ENCODE peak calls at places on chromosomes 4 and X, in eight cellular contexts. X is suprapubic skin, V is sigmoid colon, U is HepG2, W is upper lobe of left lung, E is stomach, S is GM12878, I is SK-N-SH. O is an unnamed sample.
A peak's percentile ranks its signal among the peaks of the same experiment; 100 is the strongest.

GRCh38 chr4:66949424-66949823 is 595.9 kb downstream of the CENPC start:
- DNase-seq in X (no peak), V (no peak), U (no peak), W (no peak), E (no peak), S (no peak), I (no peak), O (no peak)

GRCh38 chrX:66638591-66639500 is at the start of gene EDA2R:
- DNase-seq in X (no peak), V (no peak), U (peak; percentile 85), W (peak; percentile 41), E (no peak), S (peak; percentile 60), I (peak; percentile 66), O (peak; percentile 13)

GRCh38 chr4:176270669-176271068 is 1.6 kb upstream of the ASB5 start:
- DNase-seq in X (no peak), V (peak; percentile 78), U (peak; percentile 20), W (no peak), E (no peak), S (no peak), I (no peak), O (no peak)

GRCh38 chr4:183541081-183542045 is 36.5 kb downstream of the ING2 start:
- DNase-seq in X (no peak), V (no peak), U (no peak), W (no peak), E (no peak), S (no peak), I (no peak), O (no peak)

GRCh38 chr4:74114234-74114633 is 15.2 kb upstream of the CXCL2 start:
- DNase-seq in X (no peak), V (no peak), U (no peak), W (no peak), E (no peak), S (no peak), I (no peak), O (no peak)

GRCh38 chrX:150897371-150898319 is 823 bp downstream of the CD99L2 start:
- DNase-seq in X (no peak), V (no peak), U (no peak), W (peak; percentile 46), E (peak; percentile 37), S (no peak), I (peak; percentile 34), O (peak; percentile 35)

GRCh38 chrX:141903400-141904155 is at the start of gene MAGEC1:
- DNase-seq in X (no peak), V (no peak), U (no peak), W (no peak), E (no peak), S (no peak), I (peak; percentile 12), O (no peak)

GRCh38 chr4:150518559-150518958 is 63.4 kb upstream of the MAB21L2 start:
- DNase-seq in X (no peak), V (no peak), U (no peak), W (no peak), E (no peak), S (no peak), I (no peak), O (no peak)

GRCh38 chr4:110629780-110630500 is 7.1 kb upstream of the PITX2 start:
- DNase-seq in X (no peak), V (no peak), U (no peak), W (no peak), E (no peak), S (no peak), I (no peak), O (no peak)

GRCh38 chr4:123163501-123163900 is 233.1 kb upstream of the SPRY1 start:
- DNase-seq in X (no peak), V (no peak), U (no peak), W (no peak), E (no peak), S (no peak), I (no peak), O (no peak)

GRCh38 chrX:3191186-3191585 is 149.9 kb downstream of the ARSF start:
- DNase-seq in X (no peak), V (no peak), U (no peak), W (no peak), E (no peak), S (no peak), I (no peak), O (no peak)

GRCh38 chr4:139007640-139008039 is 7.9 kb upstream of the NOCT start:
- DNase-seq in X (no peak), V (peak; percentile 11), U (no peak), W (no peak), E (no peak), S (no peak), I (no peak), O (no peak)

GRCh38 chr4:44760142-44760898 is 34.0 kb upstream of the GNPDA2 start:
- DNase-seq in X (no peak), V (no peak), U (peak; percentile 7), W (no peak), E (no peak), S (no peak), I (peak; percentile 15), O (no peak)

GRCh38 chr4:82780398-82781231 is 18.0 kb downstream of the SCD5 start:
- DNase-seq in X (peak; percentile 74), V (peak; percentile 87), U (peak; percentile 57), W (peak; percentile 56), E (peak; percentile 85), S (no peak), I (peak; percentile 69), O (peak; percentile 72)

GRCh38 chrX:110167952-110168451 is 149.9 kb downstream of the AMMECR1 start:
- DNase-seq in X (no peak), V (no peak), U (no peak), W (no peak), E (no peak), S (no peak), I (peak; percentile 43), O (peak; percentile 22)

GRCh38 chr4:41930139-41930831 is 4.9 kb upstream of the TMEM33 start:
- DNase-seq in X (no peak), V (no peak), U (peak; percentile 8), W (no peak), E (no peak), S (no peak), I (no peak), O (no peak)

GRCh38 chrX:147894332-147894870 is 17.3 kb upstream of the FMR1 start:
- DNase-seq in X (no peak), V (no peak), U (no peak), W (no peak), E (no peak), S (no peak), I (no peak), O (no peak)

GRCh38 chrX:107880054-107880610 is 54.5 kb downstream of the MID2 start:
- DNase-seq in X (no peak), V (no peak), U (no peak), W (no peak), E (no peak), S (no peak), I (no peak), O (no peak)

GRCh38 chrX:63918611-63919010 is 133.6 kb upstream of the ARHGEF9 start:
- DNase-seq in X (no peak), V (no peak), U (no peak), W (no peak), E (no peak), S (no peak), I (no peak), O (no peak)

GRCh38 chrX:103378990-103379389 is 2.7 kb downstream of the BEX3 start:
- DNase-seq in X (no peak), V (no peak), U (no peak), W (no peak), E (no peak), S (no peak), I (no peak), O (no peak)
- TF ChIP-seq POLR2AphosphoS5 in X (no peak), V (no peak), U (no peak), W (no peak), E (no peak), S (no peak), I (no peak), O (no peak)

DNA sequence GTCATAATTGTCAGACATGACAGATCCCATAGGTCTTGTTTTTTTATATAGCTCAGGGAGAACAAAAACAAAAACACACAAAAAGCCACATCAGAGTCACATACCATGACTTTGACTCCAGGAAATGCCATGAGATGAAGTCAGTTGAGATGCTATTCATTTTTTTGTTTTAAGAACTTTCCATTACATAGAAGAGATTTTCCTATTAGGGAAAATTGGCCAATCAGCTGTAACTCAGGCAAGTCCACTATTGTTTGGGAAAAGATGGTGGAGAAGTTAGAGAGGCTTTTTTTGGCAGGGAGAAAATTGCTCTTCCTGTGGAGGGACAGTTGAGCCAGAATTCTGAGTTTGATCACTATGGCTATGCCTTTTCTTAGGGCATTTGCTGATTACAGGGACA is 72.6 kb downstream of the SMARCA5 start:
- DNase-seq in X (no peak), V (no peak), U (no peak), W (no peak), E (no peak), S (no peak), I (no peak), O (no peak)
- TF ChIP-seq EP300 in X (no peak), V (no peak), U (no peak), W (no peak), E (no peak), S (no peak), I (no peak), O (no peak)

DNA sequence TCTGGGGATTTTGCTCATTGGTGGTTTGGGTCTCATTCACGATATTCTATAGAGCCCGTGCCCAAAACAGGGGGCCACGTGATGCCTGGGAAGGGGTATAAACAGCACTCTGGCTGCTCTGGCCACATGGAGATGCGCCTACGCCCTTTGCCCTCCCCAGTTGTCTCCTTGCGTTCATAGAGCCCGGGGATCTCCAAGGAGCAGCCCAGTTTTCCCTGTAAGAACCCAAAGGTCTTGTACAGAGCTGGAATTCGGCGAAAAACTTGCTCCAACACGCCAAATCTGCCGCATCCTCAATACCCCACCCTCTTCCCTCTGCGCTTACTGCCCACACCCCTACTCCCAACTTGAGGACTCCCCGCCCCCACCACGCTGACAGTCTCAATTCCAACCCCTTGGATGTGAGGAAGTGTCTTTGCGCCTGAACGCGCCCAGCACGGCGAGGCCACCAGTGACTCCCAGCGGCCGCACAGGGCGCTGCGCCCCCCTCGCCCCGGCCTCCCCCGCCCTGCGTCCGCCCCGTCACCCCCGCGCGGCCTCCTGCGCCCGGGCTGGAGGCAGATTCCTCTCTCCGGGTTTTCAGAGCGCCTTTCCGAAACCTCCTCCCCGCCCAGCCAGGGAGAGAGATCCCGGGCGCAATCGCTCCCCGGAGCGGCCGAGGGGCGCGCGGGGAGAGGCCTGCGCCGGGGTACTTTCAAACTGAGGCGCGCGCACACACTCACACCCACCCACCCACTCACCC is at the start of gene NHS:
- DNase-seq in X (peak; percentile 77), V (peak; percentile 89), U (no peak), W (peak; percentile 36), E (peak; percentile 65), S (no peak), I (peak; percentile 88), O (peak; percentile 75)
- H3K27me3 ChIP-seq in X (no peaks in the 10 kb centered on the region), V (peaks cover 5% of the 10 kb centered on the region), U (peaks cover 21% of the 10 kb centered on the region), W (peaks cover 12% of the 10 kb centered on the region), E (peaks cover 5% of the 10 kb centered on the region), S (no peaks in the 10 kb centered on the region), I (peaks cover 4% of the 10 kb centered on the region), O (no peaks in the 10 kb centered on the region)

DNA sequence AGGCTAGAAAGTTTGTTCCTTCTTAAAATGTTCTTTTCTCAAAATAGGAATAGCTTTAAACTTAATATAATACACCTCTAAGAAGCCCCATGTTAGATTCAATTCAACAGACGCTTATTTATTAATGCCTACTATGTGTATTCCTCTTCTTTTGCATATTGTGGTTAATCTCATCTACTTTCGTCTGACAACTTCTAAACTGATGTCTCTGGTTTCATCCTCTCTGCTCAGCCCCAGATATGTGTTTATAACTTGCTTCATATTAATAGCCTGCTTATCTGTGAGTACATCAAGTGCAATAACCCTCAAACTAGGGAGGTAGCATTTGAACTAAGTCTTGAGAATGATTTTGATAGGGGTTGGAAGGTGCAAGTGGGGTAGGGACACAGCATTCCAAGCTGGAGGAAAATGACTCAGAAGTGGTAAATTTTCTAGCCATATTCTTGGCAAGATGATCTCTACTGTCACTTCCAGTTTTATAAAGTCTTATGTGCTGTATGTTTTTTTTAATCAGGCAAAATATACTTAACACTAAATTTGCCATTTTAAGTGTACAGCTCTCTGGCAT is 37.0 kb downstream of the STK26 start:
- DNase-seq in X (no peak), V (no peak), U (no peak), W (no peak), E (no peak), S (no peak), I (no peak), O (no peak)
- TF ChIP-seq POLR2AphosphoS5 in X (no peak), V (no peak), U (no peak), W (no peak), E (no peak), S (no peak), I (no peak), O (no peak)

O was measured in transverse colon.